ENCODE peak calls at places on chromosomes 16 and 17, in four cellular contexts. U is GM12878, A is HCT116, K is H1. Y is an unnamed sample.

GRCh38 chr16:65319621-65320231 is 197.9 kb upstream of the CDH11 start:
- DNase-seq in A (no peak), K (no peak), U (no peak), Y (no peak)

GRCh38 chr16:65070831-65071230 is 51.0 kb downstream of the CDH11 start:
- DNase-seq in A (no peak), K (no peak), U (no peak), Y (peak; percentile 42)

GRCh38 chr17:47935961-47936360 is 5.4 kb upstream of the PNPO start:
- DNase-seq in A (peak; percentile 92), U (no peak), K (no peak), Y (no peak)

GRCh38 chr16:23504076-23504452 is 6.2 kb downstream of the GGA2 start:
- DNase-seq in U (no peak), A (no peak), K (no peak), Y (no peak)

GRCh38 chr17:80877095-80877828 is 114.4 kb upstream of the CHMP6 start:
- DNase-seq in A (no peak), U (peak; percentile 99), K (no peak), Y (no peak)

GRCh38 chr16:70750893-70751467 is 50.0 kb downstream of the VAC14 start:
- DNase-seq in K (no peak), A (no peak), U (no peak), Y (no peak)

GRCh38 chr16:87297918-87298631 is 19.1 kb downstream of the C16orf95 start:
- DNase-seq in U (no peak), A (no peak), K (peak; percentile 85), Y (no peak)

GRCh38 chr16:22001591-22001990 is 675 bp upstream of the PDZD9 start:
- DNase-seq in K (no peak), U (no peak), A (no peak), Y (no peak)

GRCh38 chr16:80407265-80407987 is 133.4 kb upstream of the DYNLRB2 start:
- DNase-seq in A (no peak), U (no peak), K (no peak), Y (no peak)

GRCh38 chr17:63696381-63696961 is 3.5 kb downstream of the LIMD2 start:
- DNase-seq in A (peak; percentile 21), U (no peak), K (peak; percentile 65), Y (no peak)

GRCh38 chr16:84504420-84505248 is at the start of gene MEAK7:
- DNase-seq in K (peak; percentile 100), U (peak; percentile 86), A (peak; percentile 98), Y (peak; percentile 98)

GRCh38 chr17:40452074-40452787 is 9.0 kb downstream of the IGFBP4 start:
- DNase-seq in U (no peak), A (no peak), K (no peak), Y (no peak)

GRCh38 chr17:3727041-3727440 is 3.3 kb downstream of the HASPIN start:
- DNase-seq in K (no peak), A (no peak), U (peak; percentile 45), Y (no peak)

GRCh38 chr17:59617141-59617757 is 2.4 kb upstream of the CLTC start:
- DNase-seq in U (no peak), A (no peak), K (no peak), Y (no peak)

GRCh38 chr16:50297301-50298074 is 31.1 kb downstream of the ADCY7 start:
- DNase-seq in K (no peak), U (no peak), A (no peak), Y (no peak)

GRCh38 chr17:63150994-63151464 is 185.0 kb downstream of the TANC2 start:
- DNase-seq in K (no peak), A (no peak), U (no peak), Y (no peak)

GRCh38 chr16:80084614-80085013 is 456.2 kb upstream of the DYNLRB2 start:
- DNase-seq in A (no peak), U (no peak), K (peak; percentile 56), Y (peak; percentile 61)

GRCh38 chr17:6059406-6059805 is 10.8 kb upstream of the WSCD1 start:
- DNase-seq in U (no peak), K (no peak), A (no peak), Y (no peak)

GRCh38 chr16:72829846-72830620 is 217.9 kb downstream of the ZFHX3 start:
- DNase-seq in K (no peak), U (no peak), A (no peak), Y (no peak)

GRCh38 chr16:53839150-53839549 is 135.2 kb downstream of the FTO start:
- DNase-seq in A (no peak), K (no peak), U (no peak), Y (no peak)

GRCh38 chr17:35788504-35788998 is 6.9 kb downstream of the MMP28 start:
- DNase-seq in U (no peak), A (no peak), K (no peak), Y (no peak)

GRCh38 chr16:10280262-10281170 is 98.3 kb upstream of the GRIN2A start:
- DNase-seq in U (no peak), K (no peak), A (no peak), Y (no peak)

GRCh38 chr16:85557976-85558589 is 55.0 kb upstream of the GSE1 start:
- DNase-seq in U (no peak), A (no peak), K (peak; percentile 58), Y (no peak)
- TF ChIP-seq ZNF274 in U (no peak), A (no peak), K (no peak), Y (no peak)

GRCh38 chr17:10216213-10216982 is 18.0 kb upstream of the GAS7 start:
- DNase-seq in A (no peak), U (no peak), K (peak; percentile 60), Y (no peak)
- H3K9ac ChIP-seq in A (no peak overlapping the region), U (no peak overlapping the region), K (no peak overlapping the region), Y (no peak overlapping the region)

GRCh38 chr17:82596837-82597672 is 51.2 kb downstream of the WDR45B start:
- DNase-seq in K (no peak), A (no peak), U (no peak), Y (no peak)
- TF ChIP-seq ZNF274 in K (no peak), A (no peak), U (no peak), Y (no peak)

GRCh38 chr16:81457326-81458133 is 12.9 kb downstream of the CMIP start:
- DNase-seq in A (peak; percentile 16), U (no peak), K (no peak), Y (no peak)
- H3K9ac ChIP-seq in A (peak overlapping the region; percentile 22), U (no peak overlapping the region), K (no peak overlapping the region), Y (peak overlapping the region; percentile 6)

GRCh38 chr17:76585649-76586593 is at the start of gene ST6GALNAC2:
- DNase-seq in U (no peak), K (peak; percentile 67), A (peak; percentile 42), Y (no peak)

GRCh38 chr17:76586741-76587487 is 1.3 kb upstream of the ST6GALNAC2 start:
- DNase-seq in K (no peak), A (no peak), U (no peak), Y (no peak)

GRCh38 chr17:76584427-76585047 is 1.1 kb downstream of the ST6GALNAC2 start:
- DNase-seq in U (no peak), A (no peak), K (no peak), Y (no peak)

GRCh38 chr17:76585048-76585648 is 512 bp downstream of the ST6GALNAC2 start:
- DNase-seq in A (no peak), U (no peak), K (peak; percentile 72), Y (no peak)

DNA sequence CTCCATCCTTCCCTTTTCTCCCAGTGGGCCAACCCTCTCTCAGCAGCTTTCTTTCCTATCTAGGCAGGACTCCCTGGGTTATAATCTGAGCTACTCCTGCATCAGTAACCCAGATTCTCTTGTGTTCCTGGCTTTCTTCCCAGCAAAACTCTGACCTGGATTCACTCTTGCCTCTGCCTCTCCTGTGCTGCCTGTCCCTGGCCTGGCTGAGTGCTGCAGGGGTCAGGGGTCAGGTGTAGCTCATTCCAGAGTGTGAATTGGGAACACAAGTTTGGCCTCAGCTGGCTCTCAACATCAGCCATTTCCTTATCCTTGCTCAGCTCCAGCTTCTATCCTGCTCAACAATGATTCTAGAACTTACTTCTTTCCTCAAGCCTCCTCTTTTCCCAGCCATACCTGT is 2.5 kb upstream of the ST6GALNAC2 start:
- DNase-seq in K (no peak), U (no peak), A (no peak), Y (no peak)
- TF ChIP-seq ZNF274 in K (no peak), U (no peak), A (no peak), Y (no peak)

GRCh38 chr17:2396568-2397246 is 4.2 kb downstream of the MNT start:
- DNase-seq in U (peak; percentile 68), A (peak; percentile 93), K (peak; percentile 89), Y (peak; percentile 66)
- H3K9ac ChIP-seq in U (peak overlapping the region; percentile 64), A (peak overlapping the region; percentile 100), K (no peak overlapping the region), Y (peak overlapping the region; percentile 88)

GRCh38 chr17:8709006-8709405 is 35.6 kb downstream of the CCDC42 start:
- DNase-seq in K (no peak), A (no peak), U (no peak), Y (no peak)
- TF ChIP-seq ZNF274 in K (no peak), A (no peak), U (no peak), Y (no peak)

DNA sequence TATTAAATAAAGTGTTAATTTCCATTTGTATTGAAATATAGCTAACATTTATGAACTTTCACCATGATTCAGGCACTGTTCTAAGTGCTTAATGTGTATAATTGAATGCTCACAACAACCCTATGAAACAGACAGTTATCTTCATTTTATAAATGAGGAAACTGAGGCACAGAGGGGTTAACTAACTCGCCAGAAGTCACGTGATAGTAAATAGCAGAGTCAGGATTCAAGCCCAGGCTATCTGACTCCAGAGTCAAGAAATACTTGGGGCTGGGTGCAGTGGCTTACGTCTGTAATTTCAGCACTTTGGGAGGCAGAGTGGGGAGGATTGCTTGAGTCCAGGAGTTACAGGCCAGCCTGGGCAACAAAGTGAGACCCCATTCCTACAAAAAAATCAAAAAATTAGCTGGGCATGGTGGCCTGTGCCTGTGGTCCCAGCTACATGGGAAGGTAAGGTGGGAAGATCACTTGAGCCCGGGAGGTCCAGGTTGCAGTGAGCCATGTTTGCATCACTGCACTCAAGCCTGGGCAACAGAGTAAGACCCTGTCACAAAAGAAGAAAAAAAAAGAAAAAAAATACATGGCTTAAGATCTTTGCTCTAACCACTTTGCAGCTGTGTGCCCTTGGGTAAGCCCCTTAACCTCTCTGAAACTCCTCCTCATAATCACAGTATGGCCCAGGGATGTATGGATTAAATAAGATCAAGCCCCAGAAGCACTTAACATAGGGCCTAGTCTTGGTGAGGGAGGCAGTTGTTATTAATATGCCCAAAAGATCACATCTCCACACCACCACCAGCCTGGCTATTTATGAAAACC is 29.0 kb downstream of the WSB1 start:
- DNase-seq in U (no peak), K (peak; percentile 33), A (no peak), Y (no peak)
- H3K9ac ChIP-seq in U (no peak overlapping the region), K (no peak overlapping the region), A (no peak overlapping the region), Y (no peak overlapping the region)

Y was measured in NT2/D1.